ENCODE peak calls at places on chromosomes 2 and 18, in seven cellular contexts. P is RWPE2, J is heart left ventricle, E is mesendoderm, R is DND-41, W is ascending aorta, N is GM23248. S is an unnamed sample.

GRCh38 chr2:11248-11941 is 34.9 kb downstream of the FAM110C start:
- DNase-seq in P (no peak), E (peak; percentile 93), R (peak; percentile 35), W (no peak), N (peak; percentile 57), J (peak; percentile 32), S (peak; percentile 53)

GRCh38 chr2:19643117-19643518 is 258.7 kb downstream of the TTC32 start:
- DNase-seq in N (no peak), J (no peak), W (no peak), E (no peak), R (no peak), P (no peak), S (no peak)

GRCh38 chr2:113757059-113757657 is 716 bp upstream of the SLC35F5 start:
- DNase-seq in N (no peak), E (no peak), W (no peak), R (peak; percentile 12), P (no peak), J (peak; percentile 26), S (no peak)

GRCh38 chr2:178584666-178585065 is 104.4 kb downstream of the PLEKHA3 start:
- DNase-seq in N (no peak), W (no peak), J (no peak), P (no peak), E (peak; percentile 3), R (no peak), S (no peak)

GRCh38 chr2:212523756-212524155 is 14.8 kb downstream of the ERBB4 start:
- DNase-seq in P (no peak), N (no peak), W (no peak), E (no peak), R (no peak), J (no peak), S (no peak)

GRCh38 chr18:40243592-40243991 is 1711.4 kb upstream of the PIK3C3 start:
- DNase-seq in W (no peak), R (no peak), J (no peak), N (no peak), P (no peak), E (no peak), S (no peak)

GRCh38 chr2:146992466-146992865 is 852.4 kb upstream of the ACVR2A start:
- DNase-seq in W (no peak), P (no peak), R (no peak), E (no peak), J (no peak), N (peak; percentile 34), S (no peak)

GRCh38 chr2:8095978-8096377 is 585.9 kb upstream of the ID2 start:
- DNase-seq in E (no peak), W (no peak), J (no peak), R (no peak), N (no peak), P (no peak), S (no peak)

GRCh38 chr2:232402518-232402917 is 4.1 kb upstream of the ALPG start:
- DNase-seq in R (no peak), J (no peak), P (no peak), E (no peak), W (no peak), N (no peak), S (no peak)

GRCh38 chr2:217279571-217279970 is 419.7 kb upstream of the TNP1 start:
- DNase-seq in W (no peak), E (no peak), P (no peak), R (no peak), N (peak; percentile 97), J (no peak), S (no peak)

GRCh38 chr2:8719528-8719927 is 37.7 kb downstream of the ID2 start:
- DNase-seq in W (no peak), E (peak; percentile 42), R (no peak), N (peak; percentile 38), P (no peak), J (no peak), S (no peak)

DNA sequence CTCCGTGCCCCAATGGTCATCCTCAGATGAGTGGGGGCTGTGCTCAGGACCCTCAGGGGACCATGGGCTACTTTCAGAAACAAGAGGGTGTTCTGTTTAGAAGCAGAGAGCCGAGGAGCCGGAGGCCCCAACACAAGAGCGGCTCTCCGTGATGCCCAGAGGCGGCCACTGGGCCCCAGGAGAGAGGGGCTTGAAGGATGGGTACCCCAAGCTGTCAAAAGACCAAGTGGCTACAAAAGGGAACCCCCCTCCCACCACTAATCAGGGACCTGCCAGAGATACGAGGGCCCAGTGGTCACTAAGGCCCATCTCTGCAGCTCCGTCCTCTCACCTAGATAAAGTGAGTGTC is 93.6 kb downstream of the HDAC4 start:
- DNase-seq in J (no peak), R (no peak), N (no peak), W (no peak), E (no peak), P (peak; percentile 11), S (no peak)
- H3K4me3 ChIP-seq in J (no peak overlapping the region), R (no peak overlapping the region), N (no peak overlapping the region), W (no peak overlapping the region), E (no peak overlapping the region), P (no peak overlapping the region), S (no peak overlapping the region)

DNA sequence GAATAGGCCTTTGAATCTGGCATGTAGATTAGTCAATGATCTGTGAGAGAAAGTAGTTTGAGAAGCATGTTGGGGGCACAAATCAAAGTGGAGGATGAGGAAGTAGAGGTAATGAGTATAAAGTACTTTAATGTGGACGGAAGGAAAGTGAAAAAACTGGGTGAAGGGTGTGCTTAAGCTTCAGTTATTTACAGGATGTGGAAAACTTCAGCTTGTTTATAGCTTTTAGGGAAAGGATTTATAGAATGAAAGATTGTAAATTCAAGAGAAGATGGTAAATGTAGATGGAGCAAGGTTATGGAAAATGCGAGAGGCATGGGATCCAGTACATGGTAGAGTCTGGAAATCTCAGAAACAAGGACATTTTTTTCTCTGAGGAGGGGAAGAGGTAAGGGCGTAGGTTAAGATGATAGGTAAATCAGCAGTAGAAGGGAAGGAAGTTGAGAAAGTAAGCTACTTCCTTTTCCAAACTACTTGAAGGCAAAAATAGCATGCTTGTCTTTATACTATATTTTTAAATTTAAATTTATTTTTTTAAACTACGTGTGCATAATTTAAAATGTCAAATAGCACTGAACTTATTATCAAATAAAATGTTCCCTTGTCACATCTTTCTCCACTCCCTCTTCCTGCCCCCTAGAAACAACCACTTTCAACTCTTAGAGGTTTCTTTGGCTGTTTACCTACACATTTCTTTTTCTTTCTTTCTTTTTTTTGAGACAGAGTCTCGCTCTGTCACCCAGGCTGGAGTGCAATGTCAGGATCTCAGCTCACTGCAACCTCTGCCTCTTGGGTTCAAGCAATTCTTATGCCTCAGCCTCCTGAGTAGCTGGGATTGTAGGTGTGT is 8.5 kb downstream of the FAM117B start:
- DNase-seq in E (no peak), J (no peak), N (no peak), R (peak; percentile 43), W (no peak), P (no peak), S (no peak)
- H3K27ac ChIP-seq in E (no peak overlapping the region), J (no peak overlapping the region), N (no peak overlapping the region), R (peak overlapping the region; percentile 70), W (no peak overlapping the region), P (no peak overlapping the region), S (peak overlapping the region; percentile 62)

GRCh38 chr18:76262956-76263955 is 231.8 kb downstream of the ZNF516 start:
- DNase-seq in N (peak; percentile 8), E (no peak), J (no peak), P (no peak), R (no peak), W (no peak), S (no peak)

GRCh38 chr18:76266226-76266991 is 228.6 kb downstream of the ZNF516 start:
- DNase-seq in P (no peak), W (no peak), R (no peak), E (no peak), N (no peak), J (no peak), S (no peak)

GRCh38 chr18:76264851-76265250 is 230.2 kb downstream of the ZNF516 start:
- DNase-seq in R (no peak), W (no peak), E (no peak), N (peak; percentile 22), J (no peak), P (no peak), S (no peak)

GRCh38 chr18:76264073-76264472 is 231.0 kb downstream of the ZNF516 start:
- DNase-seq in P (no peak), J (no peak), R (no peak), E (no peak), N (no peak), W (no peak), S (no peak)

DNA sequence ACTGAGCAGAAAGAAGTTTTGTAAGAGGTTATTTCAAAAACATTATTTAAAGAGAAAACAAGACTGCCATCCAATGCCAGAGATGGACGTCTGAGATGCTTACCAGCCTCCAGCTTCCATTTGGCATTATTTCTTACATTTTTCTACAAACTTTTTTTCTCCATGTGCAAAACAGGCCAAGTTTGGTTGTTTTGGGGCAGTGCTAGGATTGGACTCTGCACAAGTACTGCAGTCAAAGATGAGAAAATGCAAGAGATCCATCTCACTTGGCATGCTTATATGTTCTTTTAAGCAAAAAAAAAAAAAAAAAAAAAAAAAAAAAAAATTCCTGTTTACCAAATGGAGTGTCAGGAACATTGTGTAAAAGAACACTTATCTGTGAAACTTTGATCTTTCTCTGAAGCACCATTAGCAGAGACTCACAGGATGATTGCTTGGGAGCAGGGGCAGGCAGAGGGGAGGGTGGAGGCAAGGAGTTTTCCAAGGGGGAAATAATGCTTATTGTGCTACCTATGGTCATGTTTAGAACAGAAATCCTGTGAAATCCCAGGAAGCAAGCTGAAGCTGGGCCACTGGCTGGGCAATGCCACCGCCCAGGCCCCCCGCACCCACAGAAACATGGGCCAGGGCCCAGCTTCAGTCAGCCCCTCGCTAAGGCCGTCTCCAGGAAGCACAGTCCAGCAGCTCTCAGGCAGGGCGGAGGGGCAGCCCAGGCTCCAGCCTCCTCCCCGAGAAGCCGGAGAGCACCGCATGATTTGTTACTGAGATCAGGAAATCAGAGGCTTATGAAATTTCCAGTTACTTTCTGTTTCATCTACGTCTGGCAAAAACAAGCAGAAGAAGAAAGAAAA is 229.4 kb downstream of the ZNF516 start:
- DNase-seq in E (no peak), N (peak; percentile 73), R (no peak), P (no peak), W (peak; percentile 16), J (no peak), S (no peak)
- H3K4me3 ChIP-seq in E (no peak overlapping the region), N (peak overlapping the region; percentile 71), R (no peak overlapping the region), P (no peak overlapping the region), W (peak overlapping the region; percentile 29), J (no peak overlapping the region), S (no peak overlapping the region)

DNA sequence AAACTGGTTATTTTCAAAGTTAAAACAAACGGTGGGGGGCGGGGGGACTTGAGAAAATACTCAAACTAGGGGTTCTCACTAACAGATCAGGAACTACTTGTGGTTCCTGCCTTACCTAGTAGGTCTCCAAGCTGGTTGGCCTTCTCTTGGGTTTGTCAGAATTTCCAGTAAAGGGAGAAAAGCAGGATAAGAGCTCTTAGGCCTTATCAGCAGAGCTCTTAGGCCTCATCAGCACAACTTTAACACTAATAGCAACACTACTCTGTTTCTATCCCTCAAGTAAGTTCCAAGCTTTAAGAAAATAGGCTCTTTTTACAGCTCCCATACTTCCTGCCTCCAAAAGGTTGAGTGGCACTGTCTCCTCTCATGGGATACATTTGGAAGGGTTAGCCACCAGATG is 6.4 kb downstream of the FBXO11 start:
- DNase-seq in N (peak; percentile 22), W (no peak), R (no peak), E (peak; percentile 65), P (no peak), J (no peak), S (no peak)
- H3K27ac ChIP-seq in N (peak overlapping the region; percentile 7), W (peak overlapping the region; percentile 43), R (peak overlapping the region; percentile 9), E (no peak overlapping the region), P (peak overlapping the region; percentile 23), J (no peak overlapping the region), S (no peak overlapping the region)

GRCh38 chr2:157874278-157874825 is 1.8 kb downstream of the ACVR1 start:
- DNase-seq in J (peak; percentile 53), E (no peak), N (peak; percentile 38), W (no peak), P (no peak), R (no peak), S (no peak)
- H3K4me3 ChIP-seq in J (no peak overlapping the region), E (no peak overlapping the region), N (peak overlapping the region; percentile 91), W (peak overlapping the region; percentile 91), P (peak overlapping the region; percentile 98), R (peak overlapping the region; percentile 65), S (peak overlapping the region; percentile 91)

S was measured in CD4-positive, CD25-positive, alpha-beta regulatory T cell.